ENCODE peak calls at places on chromosomes 3 and 15, in five cellular contexts. C is pancreas, F is bronchial epithelial cell, S is fibroblast of lung, P is stomach. U is an unnamed sample.

GRCh38 chr15:57468486-57468885 is 92.2 kb downstream of the CGNL1 start:
- DNase-seq in C (no peak), F (no peak), S (no peak), P (no peak), U (no peak)

GRCh38 chr3:3178498-3179328 is 778 bp downstream of the CRBN start:
- DNase-seq in C (no peak), F (no peak), S (no peak), P (no peak), U (no peak)

GRCh38 chr15:73928241-73928579 is 1.9 kb downstream of the LOXL1 start:
- DNase-seq in C (no peak), F (no peak), S (no peak), P (no peak), U (peak; percentile 75)

GRCh38 chr15:82709081-82709420 is 624 bp downstream of the AP3B2 start:
- DNase-seq in C (peak; percentile 33), F (no peak), S (peak; percentile 8), P (no peak), U (no peak)

GRCh38 chr15:40471778-40472130 is 970 bp downstream of the CHST14 start:
- DNase-seq in C (no peak), F (no peak), S (peak; percentile 19), P (peak; percentile 37), U (no peak)

GRCh38 chr3:29914861-29915524 is 634.1 kb downstream of the RBMS3 start:
- DNase-seq in C (no peak), F (peak; percentile 28), S (peak; percentile 63), P (no peak), U (no peak)

GRCh38 chr3:102741105-102741504 is 306.3 kb downstream of the ZPLD1 start:
- DNase-seq in C (no peak), F (peak; percentile 3), S (no peak), P (no peak), U (no peak)

GRCh38 chr3:25589783-25590258 is 74.9 kb downstream of the TOP2B start:
- DNase-seq in C (no peak), F (no peak), S (no peak), P (no peak), U (no peak)

GRCh38 chr15:39556461-39556860 is 24.4 kb upstream of the THBS1 start:
- DNase-seq in C (no peak), F (peak; percentile 83), S (peak; percentile 88), P (no peak), U (no peak)

GRCh38 chr15:57797145-57797544 is 90.6 kb downstream of the POLR2M start:
- DNase-seq in C (no peak), F (no peak), S (no peak), P (no peak), U (no peak)

GRCh38 chr3:186053954-186054353 is 54.9 kb downstream of the ETV5 start:
- DNase-seq in C (no peak), F (no peak), S (peak; percentile 57), P (no peak), U (no peak)

GRCh38 chr15:50665938-50666337 is 20.7 kb downstream of the TRPM7 start:
- DNase-seq in C (no peak), F (no peak), S (no peak), P (no peak), U (no peak)

GRCh38 chr3:42052132-42052866 is 38.9 kb upstream of the TRAK1 start:
- DNase-seq in C (no peak), F (no peak), S (peak; percentile 91), P (no peak), U (no peak)

GRCh38 chr3:49001155-49001554 is 6.0 kb upstream of the WDR6 start:
- DNase-seq in C (no peak), F (no peak), S (no peak), P (no peak), U (no peak)

DNA sequence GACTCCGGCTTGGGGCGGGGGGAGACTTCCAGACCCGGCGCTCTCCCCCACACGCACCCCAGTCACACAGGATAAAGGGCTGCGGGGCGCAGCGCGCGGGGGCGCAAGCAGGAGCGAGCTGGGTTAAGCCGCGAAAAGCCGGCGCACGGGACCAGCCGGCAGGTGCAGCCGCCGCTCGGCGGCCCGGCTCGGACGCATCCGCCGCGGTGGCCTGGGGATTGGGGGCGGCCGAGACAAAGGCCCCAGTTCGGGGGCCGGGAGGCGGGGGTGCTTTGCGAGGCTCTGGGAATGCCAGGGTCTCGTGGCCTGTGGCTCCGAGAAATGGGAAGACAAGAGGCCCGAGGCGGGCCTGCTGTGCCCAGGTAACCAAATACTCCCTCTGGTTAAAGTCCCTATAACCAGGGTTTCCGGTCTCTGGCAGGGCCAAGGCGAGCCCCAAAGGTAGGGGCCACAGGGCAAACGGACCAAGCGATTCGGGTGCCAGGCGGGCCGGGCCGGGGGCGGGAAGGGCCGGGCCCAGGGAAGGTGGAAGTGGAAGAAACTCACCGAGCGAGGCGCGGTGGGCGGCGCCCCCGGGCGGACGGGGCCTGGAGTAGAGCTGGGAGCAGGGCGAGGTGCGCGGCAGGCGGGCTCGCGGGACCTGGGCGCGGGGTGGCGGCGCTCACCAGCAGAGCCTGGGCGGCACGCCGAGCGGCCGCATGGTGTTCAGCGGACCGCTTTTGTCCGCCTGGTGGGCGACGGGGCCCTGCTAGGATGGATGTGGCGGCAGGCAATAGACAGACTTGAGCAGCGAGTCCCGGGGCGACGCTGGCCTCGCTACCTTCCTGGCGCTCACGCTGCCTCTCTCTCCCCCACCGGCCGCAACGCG is at the start of gene GATA2:
- DNase-seq in C (peak; percentile 76), F (no peak), S (no peak), P (no peak), U (no peak)
- H3K27me3 ChIP-seq in C (no peaks in the 10 kb centered on the region), F (peaks cover 72% of the 10 kb centered on the region), S (peaks cover 71% of the 10 kb centered on the region), P (peaks cover 100% of the 10 kb centered on the region), U (no peaks in the 10 kb centered on the region)

GRCh38 chr3:14808025-14808424 is 10.7 kb upstream of the FGD5 start:
- DNase-seq in C (no peak), F (no peak), S (no peak), P (no peak), U (no peak)
- H3K27me3 ChIP-seq in C (no peaks in the 10 kb centered on the region), F (peaks cover 17% of the 10 kb centered on the region), S (peaks cover 24% of the 10 kb centered on the region), P (peaks cover 79% of the 10 kb centered on the region), U (no peaks in the 10 kb centered on the region)

GRCh38 chr3:179949869-179950268 is 86.9 kb downstream of the PEX5L start:
- DNase-seq in C (no peak), F (no peak), S (no peak), P (no peak), U (no peak)
- H3K27me3 ChIP-seq in C (no peaks in the 10 kb centered on the region), F (no peaks in the 10 kb centered on the region), S (no peaks in the 10 kb centered on the region), P (no peaks in the 10 kb centered on the region), U (no peaks in the 10 kb centered on the region)

GRCh38 chr3:138936763-138937689 is 9.9 kb downstream of the FOXL2 start:
- DNase-seq in C (no peak), F (no peak), S (no peak), P (no peak), U (no peak)
- H3K27me3 ChIP-seq in C (peaks cover 5% of the 10 kb centered on the region), F (peaks cover 43% of the 10 kb centered on the region), S (peaks cover 69% of the 10 kb centered on the region), P (peaks cover 77% of the 10 kb centered on the region), U (no peaks in the 10 kb centered on the region)

GRCh38 chr3:69541059-69541471 is 155.2 kb upstream of the FRMD4B start:
- DNase-seq in C (no peak), F (peak; percentile 95), S (peak; percentile 32), P (no peak), U (no peak)
- H3K27me3 ChIP-seq in C (no peaks in the 10 kb centered on the region), F (no peaks in the 10 kb centered on the region), S (peaks cover 15% of the 10 kb centered on the region), P (peaks cover 34% of the 10 kb centered on the region), U (no peaks in the 10 kb centered on the region)

DNA sequence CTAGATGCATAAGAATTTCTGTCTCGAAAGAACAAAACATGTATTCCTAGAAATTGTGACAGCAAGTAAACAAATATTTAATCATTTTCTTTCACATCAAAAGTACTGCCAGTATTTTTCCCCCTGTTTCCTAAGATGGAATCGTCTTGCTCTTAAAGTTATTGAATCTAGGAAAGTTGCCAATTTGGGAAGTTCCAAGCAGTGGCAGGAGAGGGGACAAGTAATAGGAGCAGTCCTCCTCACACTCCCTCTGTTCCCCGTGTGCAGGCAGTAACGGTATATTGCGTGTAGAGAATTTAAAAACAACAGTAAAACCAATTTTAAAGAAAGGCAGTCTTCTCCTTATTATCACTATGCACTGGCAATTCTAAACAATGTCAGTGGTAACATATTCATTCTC is 619.8 kb downstream of the TBL1XR1 start:
- DNase-seq in C (no peak), F (no peak), S (no peak), P (no peak), U (no peak)
- H3K27me3 ChIP-seq in C (no peaks in the 10 kb centered on the region), F (no peaks in the 10 kb centered on the region), S (no peaks in the 10 kb centered on the region), P (no peaks in the 10 kb centered on the region), U (no peaks in the 10 kb centered on the region)

GRCh38 chr3:184259878-184260570 is 1.3 kb downstream of the CAMK2N2 start:
- DNase-seq in C (peak; percentile 38), F (no peak), S (peak; percentile 13), P (peak; percentile 36), U (peak; percentile 58)
- H3K27me3 ChIP-seq in C (no peaks in the 10 kb centered on the region), F (no peaks in the 10 kb centered on the region), S (peaks cover 32% of the 10 kb centered on the region), P (peaks cover 78% of the 10 kb centered on the region), U (peaks cover 2% of the 10 kb centered on the region)

U was measured in aorta.